ENCODE peak calls at places on chromosomes 4 and X, in seven cellular contexts. N is esophagus muscularis mucosa, A is body of pancreas, Z is tibial nerve, O is prostate gland, Q is H1, U is stomach. Y is an unnamed sample. For H3K4me1, the result is how much of the 10 kb centered on the place peaks cover.

GRCh38 chr4:128525387-128525786 is 237.8 kb upstream of the PGRMC2 start:
- DNase-seq in O (no peak), U (no peak), A (no peak), N (no peak), Z (no peak), Q (no peak), Y (no peak)

GRCh38 chr4:98094118-98094517 is 49.2 kb downstream of the STPG2 start:
- DNase-seq in U (peak), Z (no peak), Q (no peak), O (no peak), N (no peak), A (no peak), Y (no peak)

GRCh38 chrX:10233173-10233572 is 76.4 kb downstream of the CLCN4 start:
- DNase-seq in U (no peak), N (no peak), O (no peak), Q (no peak), A (no peak), Z (no peak), Y (no peak)

GRCh38 chr4:166252487-166253402 is 379.7 kb downstream of the TLL1 start:
- DNase-seq in A (no peak), Z (no peak), N (no peak), Q (no peak), U (no peak), O (no peak), Y (no peak)

GRCh38 chr4:147682755-147683154 is 1.2 kb downstream of the PRMT9 start:
- DNase-seq in Q (no peak), A (no peak), N (no peak), Z (no peak), O (no peak), U (no peak), Y (no peak)

GRCh38 chr4:19187709-19188108 is 1064.0 kb upstream of the SLIT2 start:
- DNase-seq in N (no peak), Z (no peak), A (no peak), U (no peak), O (no peak), Q (no peak), Y (no peak)

GRCh38 chrX:7972586-7972985 is 45.4 kb upstream of the PNPLA4 start:
- DNase-seq in U (no peak), Z (no peak), Q (no peak), A (no peak), O (no peak), N (no peak), Y (no peak)

GRCh38 chrX:63686878-63687714 is 97.9 kb downstream of the ARHGEF9 start:
- DNase-seq in O (no peak), A (no peak), U (no peak), Q (peak), N (no peak), Z (peak), Y (no peak)

GRCh38 chr4:113901994-113902787 is 77.3 kb downstream of the ARSJ start:
- DNase-seq in Z (no peak), U (peak), A (peak), O (peak), Q (no peak), N (no peak), Y (no peak)

GRCh38 chrX:7074135-7074907 is 73.2 kb upstream of the STS start:
- DNase-seq in A (peak), U (peak), N (no peak), Z (no peak), O (peak), Q (no peak), Y (no peak)

GRCh38 chr4:184849184-184849583 is 23.4 kb upstream of the ACSL1 start:
- DNase-seq in Q (no peak), Z (no peak), U (no peak), O (no peak), N (no peak), A (no peak), Y (no peak)

GRCh38 chr4:177220376-177220775 is 89.3 kb upstream of the NEIL3 start:
- DNase-seq in O (no peak), Z (no peak), A (no peak), Q (no peak), N (no peak), U (no peak), Y (no peak)

GRCh38 chr4:74018771-74019170 is 19.7 kb downstream of the CXCL3 start:
- DNase-seq in N (no peak), A (no peak), O (no peak), Z (no peak), U (no peak), Q (no peak), Y (no peak)

GRCh38 chr4:83125738-83126141 is 11.2 kb upstream of the PLAC8 start:
- DNase-seq in N (no peak), Z (no peak), Q (no peak), U (peak), O (no peak), A (no peak), Y (no peak)

GRCh38 chr4:21795091-21795490 is 153.5 kb downstream of the KCNIP4 start:
- DNase-seq in U (no peak), A (no peak), O (no peak), Z (no peak), Q (no peak), N (no peak), Y (no peak)

GRCh38 chr4:8854016-8854415 is 17.6 kb downstream of the HMX1 start:
- DNase-seq in Q (no peak), U (no peak), A (no peak), N (no peak), O (no peak), Z (no peak), Y (no peak)

GRCh38 chr4:3026531-3026930 is 47.8 kb downstream of the HTT-AS start:
- DNase-seq in U (no peak), N (no peak), Z (no peak), Q (no peak), O (no peak), A (no peak), Y (no peak)

GRCh38 chr4:156677136-156677535 is 294.5 kb downstream of the PDGFC start:
- DNase-seq in N (no peak), O (no peak), U (no peak), Q (peak), Z (no peak), A (no peak), Y (no peak)

GRCh38 chrX:7720519-7720918 is 122.5 kb upstream of the VCX start:
- DNase-seq in Q (no peak), A (no peak), U (no peak), O (no peak), Z (no peak), N (no peak), Y (no peak)

GRCh38 chrX:40006025-40007017 is 91.4 kb downstream of the BCOR start:
- DNase-seq in N (no peak), U (peak), O (no peak), Q (no peak), Z (no peak), A (peak), Y (peak)

GRCh38 chr4:143699331-143700059 is 980 bp downstream of the FREM3 start:
- DNase-seq in U (no peak), O (no peak), Z (no peak), Q (no peak), N (no peak), A (no peak), Y (no peak)

GRCh38 chrX:3345281-3346081 is 971 bp downstream of the MXRA5 start:
- DNase-seq in U (peak), O (peak), N (no peak), A (peak), Q (no peak), Z (no peak), Y (peak)

GRCh38 chr4:169207436-169208089 is 63.2 kb downstream of the SH3RF1 start:
- DNase-seq in U (no peak), O (no peak), Q (no peak), A (no peak), N (no peak), Z (no peak), Y (no peak)

GRCh38 chr4:41146716-41147506 is 67.4 kb downstream of the APBB2 start:
- DNase-seq in O (peak), U (peak), Z (peak), N (no peak), Q (no peak), A (no peak), Y (no peak)

GRCh38 chrX:20547649-20548051 is 280.9 kb upstream of the RPS6KA3 start:
- DNase-seq in U (no peak), N (no peak), A (peak), Q (no peak), O (peak), Z (no peak), Y (no peak)
- H3K4me3 ChIP-seq in U (no peak), N (no peak), A (no peak), Q (no peak), O (no peak), Z (no peak), Y (no peak)

GRCh38 chr4:48777739-48778138 is 2.3 kb downstream of the FRYL start:
- DNase-seq in Q (no peak), O (no peak), A (no peak), Z (no peak), U (no peak), N (no peak), Y (no peak)
- H3K4me1 ChIP-seq in Q (under half), O (under half), A (under half), Z (under half), U (half or more), N (half or more), Y (under half)

GRCh38 chr4:140426610-140427103 is 791 bp downstream of the CLGN start:
- DNase-seq in Q (no peak), Z (no peak), N (no peak), U (no peak), A (no peak), O (no peak), Y (peak)

GRCh38 chr4:140423106-140423505 is 4.3 kb downstream of the CLGN start:
- DNase-seq in Z (no peak), Q (no peak), U (no peak), N (no peak), O (no peak), A (no peak), Y (no peak)

GRCh38 chr4:140427919-140428471 is 547 bp upstream of the CLGN start:
- DNase-seq in Q (no peak), O (no peak), U (no peak), A (no peak), N (no peak), Z (no peak), Y (no peak)

GRCh38 chr4:140427104-140427918 is at the start of gene CLGN:
- DNase-seq in Z (peak), N (no peak), A (peak), Q (peak), O (peak), U (peak), Y (peak)
- TF ChIP-seq POLR2A in Z (no peak), N (no peak), A (peak), Q (no peak), O (no peak), U (no peak), Y (peak)

GRCh38 chrX:134544189-134544588 is 84.2 kb downstream of the HPRT1 start:
- DNase-seq in Z (no peak), O (no peak), U (no peak), A (no peak), N (no peak), Q (no peak), Y (no peak)
- H3K4me3 ChIP-seq in Z (no peak), O (no peak), U (peak), A (no peak), N (peak), Q (peak), Y (no peak)

GRCh38 chr4:39029752-39030694 is 2.2 kb downstream of the TMEM156 start:
- DNase-seq in U (no peak), A (no peak), O (no peak), Q (no peak), Z (no peak), N (no peak), Y (no peak)

GRCh38 chr4:39025552-39026085 is 6.6 kb downstream of the TMEM156 start:
- DNase-seq in Q (no peak), O (no peak), N (no peak), A (no peak), U (no peak), Z (no peak), Y (no peak)

GRCh38 chr4:39032218-39033085 is at the start of gene TMEM156:
- DNase-seq in Z (no peak), A (peak), U (no peak), O (no peak), N (no peak), Q (no peak), Y (no peak)

GRCh38 chr4:39026096-39026495 is 6.1 kb downstream of the TMEM156 start:
- DNase-seq in Z (no peak), N (no peak), U (no peak), A (no peak), Q (no peak), O (no peak), Y (no peak)

DNA sequence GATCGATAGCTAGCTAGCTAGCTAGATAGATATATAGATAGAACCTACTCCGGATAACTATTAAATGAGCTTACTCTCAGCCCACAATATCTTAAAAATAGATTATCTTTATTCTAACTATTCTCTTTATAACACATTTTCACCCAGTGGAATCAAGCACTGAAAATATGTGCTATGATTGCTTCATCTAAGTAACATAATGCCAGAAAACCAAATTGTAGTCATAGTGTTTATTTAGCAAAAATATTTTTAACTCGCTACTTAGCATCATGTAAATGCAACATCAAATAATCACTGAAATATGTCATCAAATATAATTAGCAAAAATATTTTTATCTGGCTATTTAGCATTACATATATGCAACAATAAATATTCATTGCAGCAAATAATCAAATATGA is 1.5 kb downstream of the TMEM156 start:
- DNase-seq in A (no peak), Z (no peak), N (no peak), U (no peak), O (no peak), Q (no peak), Y (no peak)
- H3K4me1 ChIP-seq in A (under half), Z (under half), N (under half), U (under half), O (under half), Q (under half), Y (under half)

GRCh38 chr4:77819836-77820679 is 890 bp upstream of the CNOT6L start:
- DNase-seq in A (peak), O (peak), N (peak), Q (no peak), U (peak), Z (peak), Y (peak)
- TF ChIP-seq POLR2A in A (peak), O (peak), N (peak), Q (peak), U (no peak), Z (peak), Y (peak)

GRCh38 chr4:125314676-125315570 is at the start of gene FAT4:
- DNase-seq in A (peak), Z (peak), N (peak), Q (peak), O (peak), U (peak), Y (peak)

GRCh38 chr4:125315571-125316390 is 1.0 kb downstream of the FAT4 start:
- DNase-seq in A (peak), N (no peak), Z (peak), O (peak), Q (no peak), U (peak), Y (peak)

GRCh38 chr4:125317526-125317880 is 2.7 kb downstream of the FAT4 start:
- DNase-seq in O (no peak), Z (peak), N (no peak), Q (no peak), A (peak), U (no peak), Y (peak)

GRCh38 chr4:125316781-125317525 is 2.2 kb downstream of the FAT4 start:
- DNase-seq in Q (no peak), O (no peak), U (peak), A (peak), Z (peak), N (no peak), Y (peak)

GRCh38 chr4:125316391-125316780 is 1.6 kb downstream of the FAT4 start:
- DNase-seq in Z (peak), A (peak), O (peak), U (peak), Q (no peak), N (no peak), Y (peak)
- H3K4me3 ChIP-seq in Z (peak), A (peak), O (peak), U (peak), Q (peak), N (peak), Y (peak)

GRCh38 chrX:47618923-47619485 is 653 bp downstream of the SYN1 start:
- DNase-seq in Q (no peak), N (no peak), A (no peak), Z (no peak), O (no peak), U (no peak), Y (no peak)

GRCh38 chrX:47623540-47624027 is 3.9 kb upstream of the SYN1 start:
- DNase-seq in U (no peak), N (no peak), O (no peak), Z (no peak), A (peak), Q (peak), Y (peak)

GRCh38 chrX:47619486-47620302 is at the start of gene SYN1:
- DNase-seq in N (peak), U (peak), O (peak), Z (peak), A (peak), Q (peak), Y (peak)

GRCh38 chrX:47620303-47620685 is 637 bp upstream of the SYN1 start:
- DNase-seq in Q (no peak), N (no peak), Z (no peak), U (no peak), A (no peak), O (no peak), Y (no peak)

DNA sequence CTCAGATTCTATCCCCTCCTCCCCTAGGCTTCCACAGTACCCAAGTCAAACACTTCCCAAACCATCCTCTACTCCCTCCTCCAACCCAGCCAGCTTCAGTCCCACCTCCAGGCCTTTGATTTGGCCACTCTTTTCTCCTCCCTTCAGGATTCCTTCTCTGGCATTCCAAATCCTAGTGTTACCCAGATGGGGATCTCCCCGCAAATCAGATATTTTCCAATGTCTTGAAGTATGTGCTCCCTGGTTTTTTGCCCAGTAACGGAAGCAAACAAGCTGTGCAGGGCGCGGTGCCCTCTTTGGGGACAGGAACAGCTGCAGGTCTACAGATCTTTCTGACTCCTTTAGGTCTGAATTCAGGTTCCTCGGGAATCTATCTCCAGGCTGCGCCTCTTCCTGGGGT is 2.2 kb upstream of the SYN1 start:
- DNase-seq in N (no peak), U (no peak), O (no peak), Z (no peak), Q (no peak), A (no peak), Y (no peak)
- H3K4me1 ChIP-seq in N (under half), U (under half), O (under half), Z (under half), Q (under half), A (under half), Y (under half)

Y was measured in heart left ventricle.